ENCODE peak calls at places on chromosomes 1 and 21, in four cellular contexts. One of them, this sample, is unnamed.

GRCh38 chr21:25809013-25809412 is 74.2 kb downstream of the GABPA start:
- DNase-seq in K562: no peak
- DNase-seq in GM12878: no peak
- DNase-seq in HepG2: no peak
- DNase-seq in this sample: no peak

GRCh38 chr1:154669464-154670282 is 61.7 kb upstream of the ADAR start:
- DNase-seq in K562: peak
- DNase-seq in GM12878: peak
- DNase-seq in HepG2: peak
- DNase-seq in this sample: peak

GRCh38 chr1:200233393-200233792 is 176.4 kb downstream of the ZNF281 start:
- DNase-seq in GM12878: no peak
- DNase-seq in K562: no peak
- DNase-seq in HepG2: no peak
- DNase-seq in this sample: no peak

GRCh38 chr1:235500971-235501540 is 3.2 kb downstream of the B3GALNT2 start:
- DNase-seq in K562: peak
- DNase-seq in GM12878: no peak
- DNase-seq in HepG2: no peak
- DNase-seq in this sample: no peak

GRCh38 chr1:158248122-158248521 is 6.1 kb upstream of the CD1A start:
- DNase-seq in GM12878: peak
- DNase-seq in HepG2: no peak
- DNase-seq in K562: no peak
- DNase-seq in this sample: no peak

GRCh38 chr1:43303477-43304286 is 2.9 kb downstream of the TIE1 start:
- DNase-seq in HepG2: no peak
- DNase-seq in K562: no peak
- DNase-seq in GM12878: no peak
- DNase-seq in this sample: no peak

GRCh38 chr1:92854386-92854785 is 22.5 kb downstream of the RPL5 start:
- DNase-seq in GM12878: no peak
- DNase-seq in K562: no peak
- DNase-seq in HepG2: no peak
- DNase-seq in this sample: no peak

GRCh38 chr1:226864311-226864710 is 6.1 kb upstream of the PSEN2 start:
- DNase-seq in K562: no peak
- DNase-seq in HepG2: peak
- DNase-seq in GM12878: no peak
- DNase-seq in this sample: no peak

GRCh38 chr1:21539933-21540332 is 30.7 kb downstream of the ALPL start:
- DNase-seq in K562: peak
- DNase-seq in HepG2: peak
- DNase-seq in GM12878: no peak
- DNase-seq in this sample: peak

GRCh38 chr1:8422439-8423133 is 104.7 kb downstream of the SLC45A1 start:
- DNase-seq in HepG2: no peak
- DNase-seq in GM12878: no peak
- DNase-seq in K562: peak
- DNase-seq in this sample: no peak

GRCh38 chr1:200665851-200666250 is 3.9 kb downstream of the DDX59 start:
- DNase-seq in K562: no peak
- DNase-seq in HepG2: no peak
- DNase-seq in GM12878: no peak
- DNase-seq in this sample: no peak

GRCh38 chr1:14561014-14561693 is 37.3 kb upstream of the KAZN start:
- DNase-seq in K562: no peak
- DNase-seq in HepG2: no peak
- DNase-seq in GM12878: no peak
- DNase-seq in this sample: no peak

GRCh38 chr1:236507022-236507700 is 16.6 kb upstream of the LGALS8 start:
- DNase-seq in GM12878: no peak
- DNase-seq in HepG2: peak
- DNase-seq in K562: no peak
- DNase-seq in this sample: no peak

GRCh38 chr1:117795190-117795589 is 134.2 kb downstream of the GDAP2 start:
- DNase-seq in GM12878: no peak
- DNase-seq in K562: peak
- DNase-seq in HepG2: no peak
- DNase-seq in this sample: no peak

GRCh38 chr1:67463298-67463960 is 33.2 kb upstream of the SERBP1 start:
- DNase-seq in K562: no peak
- DNase-seq in GM12878: no peak
- DNase-seq in HepG2: no peak
- DNase-seq in this sample: no peak

DNA sequence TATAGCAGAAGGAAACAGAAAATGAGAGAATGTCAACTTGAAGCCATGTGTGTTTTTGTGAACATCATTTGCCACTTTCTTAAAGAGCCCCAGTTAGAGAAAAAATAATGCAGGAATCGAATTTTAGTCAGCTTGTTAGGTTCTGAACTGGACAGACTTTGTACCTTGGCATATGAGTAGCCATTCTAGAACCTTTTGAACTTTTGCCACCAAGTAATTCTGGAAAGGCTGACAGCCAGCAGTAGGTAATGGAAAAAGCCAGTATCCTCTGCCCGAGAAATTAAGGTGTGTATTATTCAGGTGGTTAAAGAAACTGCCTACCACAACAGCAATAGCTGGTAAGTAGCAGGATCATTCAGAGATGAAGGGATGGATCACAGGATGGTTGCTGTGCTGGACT is 20.7 kb downstream of the LRRC8D start:
- DNase-seq in HepG2: no peak
- DNase-seq in K562: no peak
- DNase-seq in GM12878: no peak
- DNase-seq in this sample: no peak
- TF ChIP-seq CTCF in HepG2: no peak
- TF ChIP-seq CTCF in K562: no peak
- TF ChIP-seq CTCF in GM12878: no peak
- TF ChIP-seq CTCF in this sample: no peak

GRCh38 chr1:164785841-164786534 is 227.0 kb downstream of the PBX1 start:
- DNase-seq in K562: no peak
- DNase-seq in GM12878: no peak
- DNase-seq in HepG2: no peak
- DNase-seq in this sample: no peak
- TF ChIP-seq ZBTB33 in K562: no peak
- TF ChIP-seq ZBTB33 in GM12878: no peak
- TF ChIP-seq ZBTB33 in HepG2: no peak
- TF ChIP-seq ZBTB33 in this sample: no peak

DNA sequence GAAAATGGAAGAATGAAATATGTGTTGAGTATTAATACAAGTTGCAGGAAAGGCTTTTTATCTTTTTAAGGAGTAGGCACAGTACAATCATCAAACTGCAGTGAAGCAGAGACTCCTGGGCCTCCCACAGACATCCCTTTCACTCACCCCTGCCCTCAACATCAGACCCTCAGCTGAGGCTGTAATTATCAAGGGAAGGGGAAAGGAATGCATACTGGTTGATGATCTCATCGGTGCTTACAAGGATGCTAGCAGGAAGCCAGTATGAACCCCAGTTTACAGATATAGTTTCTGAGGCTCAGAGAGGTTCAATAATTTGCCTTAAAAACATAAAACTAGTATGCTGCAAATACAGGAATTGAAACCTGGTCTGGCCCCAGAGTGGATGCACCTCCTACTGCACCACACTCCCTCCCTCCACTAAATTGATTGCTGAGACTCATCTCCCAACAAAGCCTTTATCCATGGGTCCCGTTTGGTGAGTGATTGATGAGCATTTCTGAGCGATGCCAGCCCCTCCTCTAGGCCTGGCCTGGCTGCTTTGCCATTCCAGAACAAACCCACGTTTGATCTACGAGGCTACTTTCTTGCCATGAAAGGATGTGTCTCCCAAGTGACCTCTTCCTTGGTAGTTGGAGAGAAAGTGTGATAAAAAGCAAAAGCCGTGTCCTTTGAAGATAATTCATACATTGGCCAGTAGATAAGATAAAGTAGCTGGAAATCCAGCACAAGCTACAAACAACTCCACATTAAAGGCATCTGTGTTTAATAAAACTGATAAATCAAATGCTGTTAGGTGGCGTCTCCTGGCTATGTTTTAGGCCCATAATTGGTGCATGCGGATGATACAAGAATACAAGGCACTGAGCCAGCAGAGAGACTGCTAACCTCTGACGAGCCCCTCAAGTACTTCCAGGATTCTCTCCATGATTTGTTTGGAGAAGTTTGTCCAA is 233.9 kb upstream of the CAMK1G start:
- DNase-seq in K562: no peak
- DNase-seq in HepG2: no peak
- DNase-seq in GM12878: no peak
- DNase-seq in this sample: no peak
- TF ChIP-seq ZNF274 in K562: no peak
- TF ChIP-seq ZNF274 in HepG2: no peak
- TF ChIP-seq ZNF274 in GM12878: no peak
- TF ChIP-seq ZNF274 in this sample: no peak

DNA sequence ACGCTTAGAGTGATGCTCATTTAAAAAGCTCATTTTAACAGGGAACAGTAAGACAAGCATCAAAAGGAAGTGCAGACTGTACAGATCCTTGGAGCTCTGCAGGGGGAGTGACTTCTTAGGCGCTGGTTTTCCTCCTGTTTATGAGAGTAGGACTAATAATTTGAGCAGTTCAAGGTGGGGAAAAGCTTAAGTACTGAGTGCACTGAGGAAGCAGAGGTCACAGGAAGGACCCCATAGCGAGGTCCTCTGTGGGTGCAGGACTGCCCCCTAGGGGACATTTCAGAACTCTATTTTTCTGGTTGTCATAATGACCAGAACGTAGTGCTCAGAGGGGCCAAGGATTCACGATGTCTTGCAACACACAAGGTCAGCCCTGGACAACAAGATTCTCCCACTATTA is 112.1 kb downstream of the HLCS start:
- DNase-seq in K562: peak
- DNase-seq in HepG2: peak
- DNase-seq in GM12878: no peak
- DNase-seq in this sample: no peak
- TF ChIP-seq CTCF in K562: peak
- TF ChIP-seq CTCF in HepG2: peak
- TF ChIP-seq CTCF in GM12878: peak
- TF ChIP-seq CTCF in this sample: peak

DNA sequence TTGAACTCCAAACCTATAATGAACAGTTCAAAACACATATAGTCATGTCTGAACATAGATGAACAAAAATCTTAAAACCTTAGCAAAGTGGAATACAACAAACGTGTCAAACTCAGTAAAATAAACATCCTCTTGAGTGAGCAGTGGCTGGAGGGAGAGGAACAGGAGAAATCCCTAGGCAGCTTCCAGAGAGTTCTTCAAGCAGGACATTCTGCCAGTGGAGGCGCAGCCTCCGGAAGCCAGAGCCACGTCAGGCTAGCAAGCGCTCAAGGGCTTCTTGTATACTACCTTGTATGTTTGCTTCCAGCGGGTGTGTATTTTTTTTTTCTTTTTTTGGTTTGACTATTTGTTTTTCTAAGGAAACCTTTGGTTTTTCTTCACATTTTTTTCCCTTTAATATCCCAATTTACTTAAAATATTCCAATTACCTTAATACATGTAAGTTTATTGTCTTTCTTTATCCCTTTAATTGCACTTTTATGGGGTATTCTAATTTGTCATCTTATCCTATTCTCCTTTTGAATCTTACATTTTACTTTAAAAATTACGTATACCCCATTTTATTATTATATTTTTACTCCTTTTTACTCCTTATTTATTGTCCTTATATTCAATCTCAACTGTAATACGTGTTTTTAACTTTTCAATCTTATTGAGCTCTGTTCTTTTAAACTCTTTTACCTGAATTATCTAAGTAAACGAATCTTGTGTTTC is 42.0 kb downstream of the COLGALT2 start:
- DNase-seq in HepG2: no peak
- DNase-seq in GM12878: no peak
- DNase-seq in K562: peak
- DNase-seq in this sample: no peak
- TF ChIP-seq ZBTB33 in HepG2: no peak
- TF ChIP-seq ZBTB33 in GM12878: no peak
- TF ChIP-seq ZBTB33 in K562: no peak
- TF ChIP-seq ZBTB33 in this sample: no peak

GRCh38 chr1:160550572-160551034 is 27.5 kb upstream of the SLAMF6 start:
- DNase-seq in HepG2: no peak
- DNase-seq in GM12878: no peak
- DNase-seq in K562: peak
- DNase-seq in this sample: no peak

GRCh38 chr1:160548960-160549664 is 26.1 kb upstream of the SLAMF6 start:
- DNase-seq in HepG2: no peak
- DNase-seq in GM12878: peak
- DNase-seq in K562: peak
- DNase-seq in this sample: no peak

GRCh38 chr1:160549665-160550006 is 26.6 kb upstream of the SLAMF6 start:
- DNase-seq in K562: no peak
- DNase-seq in GM12878: no peak
- DNase-seq in HepG2: no peak
- DNase-seq in this sample: no peak

GRCh38 chr1:160552425-160552824 is 26.9 kb downstream of the CD84 start:
- DNase-seq in HepG2: no peak
- DNase-seq in K562: no peak
- DNase-seq in GM12878: no peak
- DNase-seq in this sample: no peak

DNA sequence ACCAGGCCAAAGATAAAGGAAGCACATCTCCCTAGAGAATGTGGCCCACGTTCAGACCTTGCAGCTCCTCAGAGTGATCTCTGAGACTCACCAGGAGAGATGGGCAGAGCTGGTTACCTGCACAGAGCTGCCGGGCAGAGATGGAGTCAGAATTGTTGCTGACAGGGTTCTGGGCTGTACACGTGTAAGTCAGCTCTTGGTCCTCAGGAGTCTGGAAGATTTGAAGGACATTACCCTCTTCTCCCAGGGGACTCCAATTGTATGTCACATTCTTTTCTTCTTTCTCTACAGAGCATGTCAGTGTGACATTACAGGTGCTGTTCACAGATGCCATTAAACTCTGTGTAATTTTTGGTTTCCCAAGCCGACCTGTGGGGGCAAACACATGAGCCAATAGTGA is 25.5 kb downstream of the CD84 start:
- DNase-seq in HepG2: no peak
- DNase-seq in GM12878: no peak
- DNase-seq in K562: no peak
- DNase-seq in this sample: no peak
- TF ChIP-seq ZNF274 in HepG2: no peak
- TF ChIP-seq ZNF274 in GM12878: no peak
- TF ChIP-seq ZNF274 in K562: no peak
- TF ChIP-seq ZNF274 in this sample: no peak

This sample was measured in HCT116.